ENCODE peak calls at places on chromosome 10, in ten cellular contexts. P, E, D, M, L, Q, Y, G, V and S are unnamed samples. For H3K4me1, the result is how much of the 10 kb centered on the place peaks cover.

GRCh38 chr10:129323311-129323710 is 143.7 kb upstream of the MGMT start:
- DNase-seq in D (no peak), V (no peak), P (no peak), L (no peak), Y (no peak), M (no peak), Q (no peak), G (no peak), E (no peak), S (no peak)

GRCh38 chr10:131802991-131803390 is 97.8 kb upstream of the PPP2R2D start:
- DNase-seq in M (no peak), P (no peak), Q (no peak), D (no peak), E (no peak), L (no peak), G (no peak), V (no peak), Y (no peak), S (no peak)

GRCh38 chr10:44689368-44689767 is 221.8 kb upstream of the TMEM72 start:
- DNase-seq in E (peak), V (no peak), M (no peak), G (no peak), D (peak), Q (no peak), Y (peak), L (no peak), P (no peak), S (no peak)

GRCh38 chr10:114310346-114310745 is 71.3 kb downstream of the VWA2 start:
- DNase-seq in G (no peak), M (no peak), D (peak), Q (no peak), V (no peak), L (no peak), P (no peak), E (no peak), Y (no peak), S (no peak)

GRCh38 chr10:20662742-20663141 is 234.4 kb downstream of the NEBL start:
- DNase-seq in E (no peak), G (no peak), Y (no peak), Q (no peak), V (no peak), L (no peak), M (no peak), D (no peak), P (no peak), S (no peak)

GRCh38 chr10:12727832-12728215 is 273.7 kb downstream of the CCDC3 start:
- DNase-seq in V (peak), L (no peak), P (peak), Q (no peak), G (peak), D (no peak), M (no peak), Y (no peak), E (no peak), S (no peak)

GRCh38 chr10:116765549-116766162 is 23.3 kb upstream of the HSPA12A start:
- DNase-seq in V (no peak), D (no peak), Q (peak), Y (no peak), P (no peak), L (peak), M (no peak), G (peak), E (no peak), S (no peak)

GRCh38 chr10:123759496-123760070 is 93.4 kb downstream of the GPR26 start:
- DNase-seq in Y (no peak), D (no peak), G (no peak), L (no peak), Q (no peak), M (peak), P (no peak), V (no peak), E (no peak), S (no peak)

GRCh38 chr10:67664936-67665335 is 31.1 kb downstream of the CTNNA3 start:
- DNase-seq in Y (peak), M (no peak), D (no peak), E (peak), V (no peak), L (no peak), P (no peak), Q (no peak), G (no peak), S (no peak)

DNA sequence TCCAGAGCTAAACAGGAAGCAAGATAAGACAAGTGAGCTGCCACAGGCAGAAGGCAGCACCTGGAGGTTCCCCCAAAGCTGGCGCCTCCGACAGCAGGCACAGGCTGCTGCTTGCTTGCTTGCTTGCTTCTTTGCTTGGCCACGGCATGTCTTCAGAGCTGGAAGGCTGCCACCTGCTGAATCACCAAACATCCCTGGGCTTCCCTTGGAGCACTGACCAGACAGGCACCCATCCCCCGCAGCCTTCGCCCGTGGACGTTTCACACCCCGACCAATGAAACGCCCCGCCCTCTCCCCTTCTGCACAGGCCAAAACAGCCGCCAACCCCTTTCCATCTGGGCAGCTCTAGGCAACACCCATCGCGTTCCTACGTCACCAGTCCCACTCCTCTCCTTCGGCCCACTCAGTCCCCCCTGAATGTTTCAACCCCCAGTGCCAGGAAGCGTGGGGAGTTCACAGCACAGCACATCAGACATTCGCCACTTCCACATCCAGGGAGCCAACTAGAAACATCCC is 1.7 kb downstream of the SGMS1 start:
- DNase-seq in E (peak), P (peak), Y (peak), V (peak), G (peak), M (peak), L (peak), D (peak), Q (peak), S (peak)
- H3K9ac ChIP-seq in E (peak), P (peak), Y (peak), V (peak), G (peak), M (peak), L (peak), D (peak), Q (peak), S (peak)

GRCh38 chr10:32985781-32986350 is 27.8 kb upstream of the ITGB1 start:
- DNase-seq in V (peak), E (peak), L (peak), G (no peak), Q (no peak), Y (peak), P (peak), M (no peak), D (peak), S (peak)

GRCh38 chr10:32987172-32987571 is 29.1 kb upstream of the ITGB1 start:
- DNase-seq in Y (no peak), M (no peak), D (no peak), P (no peak), Q (no peak), L (no peak), E (no peak), V (no peak), G (no peak), S (no peak)

GRCh38 chr10:32983333-32983909 is 25.4 kb upstream of the ITGB1 start:
- DNase-seq in M (no peak), V (peak), D (peak), G (no peak), P (peak), L (peak), Y (peak), Q (peak), E (peak), S (peak)

GRCh38 chr10:32984003-32984600 is 26.1 kb upstream of the ITGB1 start:
- DNase-seq in Y (no peak), G (no peak), M (no peak), P (no peak), Q (no peak), L (no peak), D (no peak), E (no peak), V (no peak), S (no peak)

GRCh38 chr10:32985341-32985764 is 27.3 kb upstream of the ITGB1 start:
- DNase-seq in V (no peak), D (peak), G (no peak), P (peak), E (no peak), Q (no peak), L (no peak), M (no peak), Y (peak), S (peak)
- H3K4me1 ChIP-seq in V (under half), D (half or more), G (under half), P (under half), E (under half), Q (half or more), L (half or more), M (under half), Y (half or more), S (under half)

GRCh38 chr10:71713135-71714040 is 6.2 kb downstream of the C10orf105 start:
- DNase-seq in Q (no peak), Y (peak), P (peak), E (peak), G (peak), L (peak), M (no peak), V (peak), D (no peak), S (peak)
- H3K9ac ChIP-seq in Q (no peak), Y (peak), P (peak), E (peak), G (peak), L (no peak), M (no peak), V (peak), D (no peak), S (peak)

GRCh38 chr10:3889961-3890522 is 105.0 kb upstream of the KLF6 start:
- DNase-seq in P (peak), Y (peak), Q (peak), E (peak), M (no peak), D (peak), L (peak), V (peak), G (no peak), S (peak)
- H3K4me1 ChIP-seq in P (under half), Y (under half), Q (half or more), E (under half), M (under half), D (under half), L (half or more), V (half or more), G (under half), S (half or more)

GRCh38 chr10:78744521-78745090 is 324.2 kb upstream of the ZMIZ1 start:
- DNase-seq in V (no peak), M (no peak), L (peak), P (no peak), E (no peak), D (no peak), Q (no peak), G (no peak), Y (no peak), S (no peak)

GRCh38 chr10:78745445-78745844 is 323.3 kb upstream of the ZMIZ1 start:
- DNase-seq in Y (no peak), G (no peak), V (no peak), D (no peak), M (no peak), P (no peak), E (no peak), Q (no peak), L (no peak), S (no peak)

GRCh38 chr10:78749200-78749599 is 319.6 kb upstream of the ZMIZ1 start:
- DNase-seq in Q (no peak), L (no peak), V (no peak), Y (no peak), G (no peak), M (no peak), D (no peak), E (no peak), P (no peak), S (peak)

GRCh38 chr10:78747366-78747955 is 321.3 kb upstream of the ZMIZ1 start:
- DNase-seq in Q (no peak), E (no peak), D (no peak), M (no peak), P (no peak), V (no peak), G (no peak), L (no peak), Y (no peak), S (no peak)

DNA sequence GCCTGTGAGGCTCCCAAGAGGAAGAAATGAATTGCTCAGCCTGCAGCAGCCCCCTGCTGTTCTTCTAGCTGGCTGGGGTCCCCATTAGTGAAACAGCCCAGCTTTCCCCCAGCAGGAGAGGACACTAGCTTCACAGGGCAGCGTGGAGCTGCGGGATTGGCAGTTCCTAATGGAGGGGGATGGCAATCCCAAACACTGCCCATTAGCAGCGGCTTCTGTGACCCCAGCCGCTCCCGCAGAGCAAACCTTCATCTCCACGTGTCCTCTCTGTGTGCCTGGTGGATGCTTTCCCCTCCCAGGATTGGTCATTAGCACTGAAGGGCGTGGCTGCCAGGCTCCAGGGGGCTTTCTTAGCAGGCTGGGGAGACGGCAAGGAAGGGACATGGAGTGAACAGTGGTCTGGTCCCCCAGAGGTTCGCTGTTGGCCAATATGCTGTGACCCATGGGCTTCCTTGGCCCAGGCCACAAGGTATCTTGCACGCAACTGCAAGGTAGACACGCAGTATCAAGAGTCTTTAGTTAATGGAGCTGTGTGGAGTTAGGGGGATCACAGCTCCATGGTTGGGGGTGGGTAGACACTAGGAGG is 322.5 kb upstream of the ZMIZ1 start:
- DNase-seq in D (no peak), Q (no peak), G (no peak), E (no peak), Y (no peak), P (no peak), V (no peak), L (no peak), M (no peak), S (no peak)
- H3K9ac ChIP-seq in D (no peak), Q (no peak), G (no peak), E (no peak), Y (no peak), P (no peak), V (no peak), L (no peak), M (no peak), S (no peak)

GRCh38 chr10:103676058-103676785 is 179.2 kb downstream of the SH3PXD2A start:
- DNase-seq in G (no peak), L (no peak), P (peak), D (no peak), Q (no peak), V (peak), M (no peak), Y (peak), E (peak), S (peak)
- H3K4me1 ChIP-seq in G (under half), L (under half), P (under half), D (under half), Q (under half), V (under half), M (under half), Y (half or more), E (under half), S (under half)

DNA sequence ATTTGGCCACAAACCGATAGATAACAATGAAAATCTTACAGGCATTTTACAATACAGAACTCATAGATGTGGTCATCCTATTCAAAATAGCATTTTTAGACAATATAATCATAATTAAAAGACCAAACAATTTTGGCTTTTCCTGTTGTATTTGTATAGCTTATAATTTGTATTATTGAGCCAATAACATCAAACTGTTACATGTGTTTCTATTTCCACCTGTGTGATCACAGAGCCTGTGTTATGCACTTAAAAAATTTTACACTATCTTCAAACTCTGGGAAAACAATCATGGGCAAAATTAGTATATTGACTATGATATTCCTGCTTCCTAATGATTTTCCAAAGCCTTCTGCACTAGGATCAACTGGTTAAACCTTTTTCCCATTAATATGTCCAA is 1.9 kb downstream of the RHOBTB1 start:
- DNase-seq in P (no peak), L (no peak), V (no peak), D (no peak), Q (no peak), Y (no peak), G (no peak), M (no peak), E (no peak), S (no peak)
- H3K9ac ChIP-seq in P (no peak), L (peak), V (peak), D (no peak), Q (no peak), Y (peak), G (no peak), M (no peak), E (no peak), S (no peak)

GRCh38 chr10:98407017-98407743 is 7.8 kb downstream of the PYROXD2 start:
- DNase-seq in P (no peak), G (no peak), D (no peak), Y (no peak), V (no peak), M (no peak), Q (no peak), L (no peak), E (no peak), S (no peak)

GRCh38 chr10:98408799-98409198 is 6.2 kb downstream of the PYROXD2 start:
- DNase-seq in P (no peak), D (no peak), V (no peak), L (no peak), Y (no peak), E (no peak), G (no peak), M (no peak), Q (no peak), S (no peak)

GRCh38 chr10:98405422-98405821 is 9.6 kb downstream of the PYROXD2 start:
- DNase-seq in Q (no peak), D (no peak), M (no peak), E (peak), Y (no peak), G (no peak), L (no peak), V (no peak), P (no peak), S (no peak)

GRCh38 chr10:98410135-98410743 is 4.7 kb downstream of the PYROXD2 start:
- DNase-seq in D (no peak), E (no peak), G (no peak), V (no peak), Y (no peak), Q (no peak), P (no peak), L (no peak), M (no peak), S (no peak)

DNA sequence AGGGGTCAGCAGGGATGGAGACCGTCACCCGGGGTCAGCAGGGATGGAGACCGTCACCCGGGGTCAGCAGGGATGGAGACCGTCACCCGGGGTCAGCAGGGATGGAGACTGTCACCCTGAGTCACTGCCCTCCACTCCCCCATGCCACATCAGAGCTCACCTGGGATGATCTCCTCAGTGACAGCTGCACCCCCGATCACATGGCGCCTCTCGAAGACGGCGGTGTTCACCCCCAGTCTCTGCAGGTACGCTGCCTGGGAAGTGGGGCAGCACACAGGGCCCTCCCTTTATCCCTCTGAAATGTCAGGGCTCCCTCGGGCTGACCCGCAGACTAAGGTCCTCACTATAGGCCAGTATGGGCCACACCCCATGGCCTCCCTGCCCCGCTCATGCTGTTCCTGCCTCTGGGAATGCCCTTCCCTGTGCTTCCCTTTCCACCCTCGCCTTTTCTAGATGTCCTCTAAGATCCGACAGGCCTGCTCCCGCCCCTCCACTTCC is 7.2 kb downstream of the PYROXD2 start:
- DNase-seq in L (no peak), V (no peak), M (no peak), P (no peak), G (no peak), E (no peak), Q (no peak), Y (no peak), D (no peak), S (no peak)
- H3K4me1 ChIP-seq in L (under half), V (under half), M (under half), P (under half), G (under half), E (under half), Q (under half), Y (under half), D (under half), S (under half)

DNA sequence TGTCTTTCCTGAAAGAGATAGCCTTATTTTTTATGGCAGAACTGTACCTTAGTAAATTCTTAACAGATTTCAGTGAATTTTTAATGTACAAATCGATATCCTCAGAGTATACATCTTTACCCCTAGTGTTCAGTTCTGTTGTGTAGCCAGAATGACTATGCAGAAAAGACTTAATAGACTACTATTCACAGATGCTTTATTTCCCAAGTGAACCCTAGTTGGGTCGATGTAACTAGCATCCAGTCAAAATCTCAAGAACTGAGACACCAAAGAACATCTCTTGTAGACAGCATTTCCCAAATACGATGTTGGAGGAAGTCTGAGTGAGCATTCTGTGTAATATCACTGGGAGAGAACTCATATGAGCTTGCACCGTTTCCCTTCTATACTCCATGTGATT is 1.5 kb downstream of the AKR1C3 start:
- DNase-seq in Y (peak), G (no peak), M (no peak), V (no peak), Q (no peak), P (no peak), L (no peak), E (no peak), D (no peak), S (no peak)
- H3K9ac ChIP-seq in Y (peak), G (no peak), M (no peak), V (no peak), Q (no peak), P (no peak), L (no peak), E (no peak), D (no peak), S (no peak)

DNA sequence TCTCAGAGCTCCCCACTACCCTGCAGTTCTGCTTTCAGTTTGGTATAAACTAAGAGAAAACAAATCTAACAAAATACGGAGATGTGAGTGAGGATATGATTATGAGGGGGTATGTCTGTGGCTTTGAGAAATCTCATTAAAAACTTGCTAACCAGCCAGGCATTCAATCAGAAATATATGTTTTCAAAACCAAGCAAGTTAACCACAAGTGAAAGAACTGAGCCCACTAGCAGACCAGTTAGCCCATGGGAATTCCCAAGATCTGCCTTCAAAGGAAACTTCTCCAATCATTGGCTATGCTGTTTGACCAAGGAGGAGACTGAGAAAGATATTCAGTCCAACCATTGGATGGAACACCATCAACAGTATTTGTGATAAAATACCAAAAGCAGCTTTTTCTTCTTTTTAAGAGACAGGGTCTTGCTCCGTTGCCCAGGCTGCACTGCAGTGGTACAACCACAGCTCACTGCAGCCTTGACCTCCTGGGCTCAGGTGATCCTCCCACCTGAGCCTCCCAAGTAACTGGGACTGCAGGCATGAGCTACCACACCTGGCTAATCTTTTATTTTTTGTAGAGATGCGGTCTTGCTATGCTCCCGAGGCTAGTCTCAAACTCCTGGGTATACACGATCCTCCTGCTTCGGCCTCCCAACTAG is 41.2 kb downstream of the FGFR2 start:
- DNase-seq in V (no peak), Q (no peak), D (no peak), Y (no peak), P (no peak), L (no peak), E (no peak), G (no peak), M (no peak), S (peak)
- H3K4me1 ChIP-seq in V (under half), Q (under half), D (under half), Y (under half), P (under half), L (under half), E (under half), G (under half), M (under half), S (under half)